ENCODE peak calls at places on chromosomes 16 and 17, in seven cellular contexts. One of them, this sample, is unnamed.

GRCh38 chr16:2963611-2964415 is at the start of gene KREMEN2:
- DNase-seq in posterior cingulate gyrus: no peak
- DNase-seq in GM18507: no peak
- DNase-seq in IMR-90: no peak
- DNase-seq in activated CD4-positive, alpha-beta T cell treated with anti-CD3 and anti-CD28 coated beads, Interleukin-2, amount 10 ng/mL, durations not matched to agents 7 days and 5 days: no peak
- DNase-seq in cardiac muscle cell: peak; percentile 56
- DNase-seq in NCI-H774: no peak
- DNase-seq in this sample: no peak

GRCh38 chr17:79843917-79844815 is 4.9 kb upstream of the CBX4 start:
- DNase-seq in posterior cingulate gyrus: peak; percentile 79
- DNase-seq in GM18507: no peak
- DNase-seq in IMR-90: peak; percentile 61
- DNase-seq in activated CD4-positive, alpha-beta T cell treated with anti-CD3 and anti-CD28 coated beads, Interleukin-2, amount 10 ng/mL, durations not matched to agents 7 days and 5 days: no peak
- DNase-seq in cardiac muscle cell: peak; percentile 86
- DNase-seq in NCI-H774: peak; percentile 49
- DNase-seq in this sample: peak; percentile 88

GRCh38 chr16:10078541-10078949 is 103.7 kb downstream of the GRIN2A start:
- DNase-seq in posterior cingulate gyrus: peak; percentile 78
- DNase-seq in GM18507: no peak
- DNase-seq in IMR-90: no peak
- DNase-seq in activated CD4-positive, alpha-beta T cell treated with anti-CD3 and anti-CD28 coated beads, Interleukin-2, amount 10 ng/mL, durations not matched to agents 7 days and 5 days: no peak
- DNase-seq in cardiac muscle cell: no peak
- DNase-seq in NCI-H774: no peak
- DNase-seq in this sample: no peak

GRCh38 chr17:14340968-14341412 is 40.1 kb downstream of the HS3ST3B1 start:
- DNase-seq in posterior cingulate gyrus: no peak
- DNase-seq in GM18507: no peak
- DNase-seq in IMR-90: no peak
- DNase-seq in activated CD4-positive, alpha-beta T cell treated with anti-CD3 and anti-CD28 coated beads, Interleukin-2, amount 10 ng/mL, durations not matched to agents 7 days and 5 days: no peak
- DNase-seq in cardiac muscle cell: no peak
- DNase-seq in NCI-H774: no peak
- DNase-seq in this sample: no peak

GRCh38 chr17:48970865-48971687 is 2.7 kb upstream of the GIP start:
- DNase-seq in posterior cingulate gyrus: no peak
- DNase-seq in GM18507: no peak
- DNase-seq in IMR-90: no peak
- DNase-seq in activated CD4-positive, alpha-beta T cell treated with anti-CD3 and anti-CD28 coated beads, Interleukin-2, amount 10 ng/mL, durations not matched to agents 7 days and 5 days: no peak
- DNase-seq in cardiac muscle cell: no peak
- DNase-seq in NCI-H774: no peak
- DNase-seq in this sample: no peak

GRCh38 chr16:81445143-81445922 is 725 bp downstream of the CMIP start:
- DNase-seq in posterior cingulate gyrus: peak; percentile 84
- DNase-seq in GM18507: peak; percentile 54
- DNase-seq in IMR-90: peak; percentile 19
- DNase-seq in activated CD4-positive, alpha-beta T cell treated with anti-CD3 and anti-CD28 coated beads, Interleukin-2, amount 10 ng/mL, durations not matched to agents 7 days and 5 days: peak; percentile 36
- DNase-seq in cardiac muscle cell: peak; percentile 63
- DNase-seq in NCI-H774: no peak
- DNase-seq in this sample: peak; percentile 62

GRCh38 chr16:31478956-31479355 is 4.0 kb upstream of the SLC5A2 start:
- DNase-seq in posterior cingulate gyrus: peak; percentile 11
- DNase-seq in GM18507: no peak
- DNase-seq in IMR-90: no peak
- DNase-seq in activated CD4-positive, alpha-beta T cell treated with anti-CD3 and anti-CD28 coated beads, Interleukin-2, amount 10 ng/mL, durations not matched to agents 7 days and 5 days: no peak
- DNase-seq in cardiac muscle cell: no peak
- DNase-seq in NCI-H774: no peak
- DNase-seq in this sample: no peak

GRCh38 chr17:80117491-80118401 is 16.4 kb downstream of the GAA start:
- DNase-seq in posterior cingulate gyrus: peak; percentile 64
- DNase-seq in GM18507: no peak
- DNase-seq in IMR-90: no peak
- DNase-seq in activated CD4-positive, alpha-beta T cell treated with anti-CD3 and anti-CD28 coated beads, Interleukin-2, amount 10 ng/mL, durations not matched to agents 7 days and 5 days: no peak
- DNase-seq in cardiac muscle cell: no peak
- DNase-seq in NCI-H774: no peak
- DNase-seq in this sample: no peak

GRCh38 chr16:49332589-49333267 is 40.9 kb upstream of the C16orf78 start:
- DNase-seq in posterior cingulate gyrus: no peak
- DNase-seq in GM18507: no peak
- DNase-seq in IMR-90: no peak
- DNase-seq in activated CD4-positive, alpha-beta T cell treated with anti-CD3 and anti-CD28 coated beads, Interleukin-2, amount 10 ng/mL, durations not matched to agents 7 days and 5 days: no peak
- DNase-seq in cardiac muscle cell: no peak
- DNase-seq in NCI-H774: no peak
- DNase-seq in this sample: no peak

GRCh38 chr17:15384142-15384803 is 42.9 kb upstream of the TEKT3 start:
- DNase-seq in posterior cingulate gyrus: peak; percentile 79
- DNase-seq in GM18507: no peak
- DNase-seq in IMR-90: peak; percentile 25
- DNase-seq in activated CD4-positive, alpha-beta T cell treated with anti-CD3 and anti-CD28 coated beads, Interleukin-2, amount 10 ng/mL, durations not matched to agents 7 days and 5 days: no peak
- DNase-seq in cardiac muscle cell: no peak
- DNase-seq in NCI-H774: no peak
- DNase-seq in this sample: peak; percentile 82